ENCODE peak calls at places on chromosomes 3 and 15, in seven cellular contexts. One of them, this sample, is unnamed.

GRCh38 chr3:48194446-48195071 is 6.3 kb upstream of the CDC25A start:
- DNase-seq in A673: peak; percentile 72
- DNase-seq in heart right ventricle: peak; percentile 42
- DNase-seq in right cardiac atrium: peak; percentile 79
- DNase-seq in effector memory CD4-positive, alpha-beta T cell: no peak
- DNase-seq in OCI-LY7: peak; percentile 70
- DNase-seq in HCT116: peak; percentile 48
- DNase-seq in this sample: peak; percentile 60

GRCh38 chr15:67174864-67175573 is 79.4 kb downstream of the AAGAB start:
- DNase-seq in heart right ventricle: no peak
- DNase-seq in OCI-LY7: peak; percentile 27
- DNase-seq in effector memory CD4-positive, alpha-beta T cell: peak; percentile 9
- DNase-seq in right cardiac atrium: no peak
- DNase-seq in A673: no peak
- DNase-seq in HCT116: peak; percentile 94
- DNase-seq in this sample: no peak

GRCh38 chr3:51280171-51280570 is 104.9 kb upstream of the MANF start:
- DNase-seq in A673: no peak
- DNase-seq in heart right ventricle: no peak
- DNase-seq in effector memory CD4-positive, alpha-beta T cell: no peak
- DNase-seq in right cardiac atrium: no peak
- DNase-seq in OCI-LY7: no peak
- DNase-seq in HCT116: no peak
- DNase-seq in this sample: no peak

GRCh38 chr15:73601449-73602425 is 31.5 kb downstream of the NPTN start:
- DNase-seq in A673: peak; percentile 60
- DNase-seq in OCI-LY7: no peak
- DNase-seq in right cardiac atrium: peak; percentile 59
- DNase-seq in heart right ventricle: no peak
- DNase-seq in HCT116: no peak
- DNase-seq in effector memory CD4-positive, alpha-beta T cell: no peak
- DNase-seq in this sample: peak; percentile 63

GRCh38 chr3:141452045-141452444 is 34.8 kb upstream of the RASA2 start:
- DNase-seq in A673: peak; percentile 70
- DNase-seq in OCI-LY7: peak; percentile 84
- DNase-seq in effector memory CD4-positive, alpha-beta T cell: no peak
- DNase-seq in heart right ventricle: no peak
- DNase-seq in HCT116: no peak
- DNase-seq in right cardiac atrium: no peak
- DNase-seq in this sample: no peak

GRCh38 chr15:51739056-51739455 is 1.6 kb upstream of the LYSMD2 start:
- DNase-seq in heart right ventricle: no peak
- DNase-seq in HCT116: no peak
- DNase-seq in OCI-LY7: no peak
- DNase-seq in effector memory CD4-positive, alpha-beta T cell: no peak
- DNase-seq in A673: no peak
- DNase-seq in right cardiac atrium: no peak
- DNase-seq in this sample: no peak

GRCh38 chr3:81521855-81522254 is 239.6 kb downstream of the GBE1 start:
- DNase-seq in HCT116: no peak
- DNase-seq in effector memory CD4-positive, alpha-beta T cell: no peak
- DNase-seq in A673: no peak
- DNase-seq in heart right ventricle: no peak
- DNase-seq in OCI-LY7: no peak
- DNase-seq in right cardiac atrium: no peak
- DNase-seq in this sample: no peak

GRCh38 chr3:6439824-6440223 is 421.1 kb upstream of the GRM7 start:
- DNase-seq in A673: no peak
- DNase-seq in heart right ventricle: no peak
- DNase-seq in right cardiac atrium: no peak
- DNase-seq in effector memory CD4-positive, alpha-beta T cell: no peak
- DNase-seq in HCT116: no peak
- DNase-seq in OCI-LY7: no peak
- DNase-seq in this sample: no peak

GRCh38 chr3:69869643-69870042 is 129.9 kb upstream of the SAMMSON start:
- DNase-seq in HCT116: no peak
- DNase-seq in A673: no peak
- DNase-seq in heart right ventricle: no peak
- DNase-seq in effector memory CD4-positive, alpha-beta T cell: no peak
- DNase-seq in right cardiac atrium: no peak
- DNase-seq in OCI-LY7: no peak
- DNase-seq in this sample: no peak

GRCh38 chr3:185852562-185853135 is 27.8 kb upstream of the IGF2BP2 start:
- DNase-seq in OCI-LY7: no peak
- DNase-seq in effector memory CD4-positive, alpha-beta T cell: no peak
- DNase-seq in A673: no peak
- DNase-seq in right cardiac atrium: no peak
- DNase-seq in heart right ventricle: no peak
- DNase-seq in HCT116: no peak
- DNase-seq in this sample: no peak
- H3K27ac ChIP-seq in OCI-LY7: no peak overlapping the region
- H3K27ac ChIP-seq in effector memory CD4-positive, alpha-beta T cell: no peak overlapping the region
- H3K27ac ChIP-seq in A673: no peak overlapping the region
- H3K27ac ChIP-seq in right cardiac atrium: no peak overlapping the region
- H3K27ac ChIP-seq in heart right ventricle: no peak overlapping the region
- H3K27ac ChIP-seq in HCT116: no peak overlapping the region
- H3K27ac ChIP-seq in this sample: no peak overlapping the region

GRCh38 chr3:177491301-177492031 is 294.2 kb upstream of the TBL1XR1 start:
- DNase-seq in OCI-LY7: no peak
- DNase-seq in effector memory CD4-positive, alpha-beta T cell: no peak
- DNase-seq in A673: peak; percentile 25
- DNase-seq in right cardiac atrium: no peak
- DNase-seq in HCT116: no peak
- DNase-seq in heart right ventricle: no peak
- DNase-seq in this sample: no peak
- H3K4me3 ChIP-seq in OCI-LY7: no peak overlapping the region
- H3K4me3 ChIP-seq in effector memory CD4-positive, alpha-beta T cell: no peak overlapping the region
- H3K4me3 ChIP-seq in A673: no peak overlapping the region
- H3K4me3 ChIP-seq in right cardiac atrium: no peak overlapping the region
- H3K4me3 ChIP-seq in HCT116: no peak overlapping the region
- H3K4me3 ChIP-seq in heart right ventricle: no peak overlapping the region
- H3K4me3 ChIP-seq in this sample: no peak overlapping the region

DNA sequence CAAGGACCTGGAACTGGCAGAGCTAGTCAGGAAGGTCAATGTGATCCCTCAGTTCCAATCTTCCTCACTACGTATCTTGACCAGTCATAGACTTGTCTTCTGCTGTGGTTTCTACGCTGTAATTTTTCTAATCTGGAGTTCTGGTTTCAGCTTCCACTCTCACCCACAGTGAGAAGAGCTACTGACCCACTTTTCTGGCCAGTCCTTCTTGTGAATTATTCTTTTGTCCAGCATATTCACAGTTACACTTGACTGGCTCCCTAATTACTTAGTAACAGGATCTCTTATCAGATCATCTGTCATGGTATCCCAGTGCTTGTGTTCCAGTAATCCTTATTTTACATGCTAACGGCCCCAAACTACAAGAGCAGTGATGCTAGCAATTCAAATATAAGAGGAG is 72.4 kb upstream of the MME start:
- DNase-seq in HCT116: no peak
- DNase-seq in OCI-LY7: no peak
- DNase-seq in heart right ventricle: no peak
- DNase-seq in A673: no peak
- DNase-seq in effector memory CD4-positive, alpha-beta T cell: no peak
- DNase-seq in right cardiac atrium: no peak
- DNase-seq in this sample: no peak
- H3K27ac ChIP-seq in HCT116: no peak overlapping the region
- H3K27ac ChIP-seq in OCI-LY7: no peak overlapping the region
- H3K27ac ChIP-seq in heart right ventricle: no peak overlapping the region
- H3K27ac ChIP-seq in A673: no peak overlapping the region
- H3K27ac ChIP-seq in effector memory CD4-positive, alpha-beta T cell: no peak overlapping the region
- H3K27ac ChIP-seq in right cardiac atrium: no peak overlapping the region
- H3K27ac ChIP-seq in this sample: no peak overlapping the region

DNA sequence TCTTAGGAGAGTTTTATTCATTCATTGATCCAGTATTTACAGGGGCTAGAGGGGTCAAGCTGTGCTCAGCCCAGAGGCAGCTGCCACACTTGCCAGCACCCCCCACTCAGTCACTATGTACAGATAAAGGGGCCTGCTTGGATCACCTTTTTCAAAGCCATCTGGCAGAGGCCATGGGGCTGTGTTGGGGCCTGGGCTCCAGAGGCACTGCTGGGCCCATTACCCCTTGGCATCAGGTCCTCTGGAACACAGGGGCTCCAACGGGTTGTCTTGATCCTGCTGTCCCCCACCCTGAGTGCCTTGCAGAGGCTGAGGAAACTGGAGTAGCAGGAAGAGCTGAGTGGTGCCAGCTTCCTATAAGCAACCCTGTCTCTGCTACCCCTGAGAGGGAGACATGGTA is 43.9 kb downstream of the SEMA3G start:
- DNase-seq in effector memory CD4-positive, alpha-beta T cell: no peak
- DNase-seq in right cardiac atrium: peak; percentile 16
- DNase-seq in A673: no peak
- DNase-seq in heart right ventricle: no peak
- DNase-seq in HCT116: no peak
- DNase-seq in OCI-LY7: no peak
- DNase-seq in this sample: no peak
- H3K4me3 ChIP-seq in effector memory CD4-positive, alpha-beta T cell: no peak overlapping the region
- H3K4me3 ChIP-seq in right cardiac atrium: no peak overlapping the region
- H3K4me3 ChIP-seq in A673: no peak overlapping the region
- H3K4me3 ChIP-seq in heart right ventricle: no peak overlapping the region
- H3K4me3 ChIP-seq in HCT116: no peak overlapping the region
- H3K4me3 ChIP-seq in OCI-LY7: no peak overlapping the region
- H3K4me3 ChIP-seq in this sample: no peak overlapping the region

GRCh38 chr3:60313382-60313781 is 937.9 kb downstream of the FHIT start:
- DNase-seq in HCT116: no peak
- DNase-seq in right cardiac atrium: no peak
- DNase-seq in A673: no peak
- DNase-seq in effector memory CD4-positive, alpha-beta T cell: no peak
- DNase-seq in heart right ventricle: no peak
- DNase-seq in OCI-LY7: no peak
- DNase-seq in this sample: no peak

GRCh38 chr3:60304103-60304502 is 947.1 kb downstream of the FHIT start:
- DNase-seq in heart right ventricle: no peak
- DNase-seq in effector memory CD4-positive, alpha-beta T cell: no peak
- DNase-seq in A673: no peak
- DNase-seq in OCI-LY7: no peak
- DNase-seq in HCT116: no peak
- DNase-seq in right cardiac atrium: no peak
- DNase-seq in this sample: no peak

GRCh38 chr3:60307800-60308199 is 943.5 kb downstream of the FHIT start:
- DNase-seq in A673: no peak
- DNase-seq in OCI-LY7: no peak
- DNase-seq in effector memory CD4-positive, alpha-beta T cell: no peak
- DNase-seq in HCT116: no peak
- DNase-seq in heart right ventricle: no peak
- DNase-seq in right cardiac atrium: no peak
- DNase-seq in this sample: no peak

GRCh38 chr3:60314064-60314463 is 937.2 kb downstream of the FHIT start:
- DNase-seq in heart right ventricle: no peak
- DNase-seq in A673: no peak
- DNase-seq in HCT116: no peak
- DNase-seq in OCI-LY7: no peak
- DNase-seq in effector memory CD4-positive, alpha-beta T cell: no peak
- DNase-seq in right cardiac atrium: no peak
- DNase-seq in this sample: no peak

DNA sequence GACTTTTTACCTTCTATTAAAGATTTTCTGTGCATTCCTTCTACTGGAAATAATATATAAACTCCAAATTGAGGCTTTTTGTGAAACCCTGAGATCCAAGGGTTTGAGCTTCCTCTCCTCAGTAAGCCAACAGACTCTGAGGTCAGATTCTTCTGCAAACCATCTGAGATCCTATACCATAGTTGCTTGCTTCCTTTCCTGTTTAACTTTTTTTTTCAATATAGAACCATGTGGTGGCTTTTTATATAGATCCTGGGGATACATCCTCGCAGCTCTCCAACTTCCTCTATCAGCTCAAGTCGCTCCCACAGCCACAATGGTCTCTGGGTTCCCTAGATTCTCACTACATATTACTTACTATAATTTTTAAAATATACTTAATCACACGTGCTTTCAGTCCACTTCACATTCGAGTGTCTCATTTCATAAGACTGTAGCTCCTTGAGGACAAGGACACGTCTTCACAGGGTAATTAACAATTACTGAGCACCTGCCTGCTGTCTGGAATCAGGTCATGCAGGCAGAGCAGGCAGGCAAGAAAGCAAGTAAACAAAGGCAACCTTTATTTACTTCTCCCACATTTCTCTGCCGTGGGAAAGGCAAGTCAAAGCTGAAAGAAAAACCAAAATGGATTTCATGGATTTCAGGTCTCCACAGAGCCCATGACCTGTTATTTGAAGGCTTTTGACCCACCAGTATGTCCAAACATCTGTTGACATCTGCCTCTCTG is 941.5 kb downstream of the FHIT start:
- DNase-seq in A673: no peak
- DNase-seq in right cardiac atrium: no peak
- DNase-seq in HCT116: no peak
- DNase-seq in heart right ventricle: no peak
- DNase-seq in effector memory CD4-positive, alpha-beta T cell: no peak
- DNase-seq in OCI-LY7: no peak
- DNase-seq in this sample: no peak
- H3K27ac ChIP-seq in A673: no peak overlapping the region
- H3K27ac ChIP-seq in right cardiac atrium: no peak overlapping the region
- H3K27ac ChIP-seq in HCT116: no peak overlapping the region
- H3K27ac ChIP-seq in heart right ventricle: no peak overlapping the region
- H3K27ac ChIP-seq in effector memory CD4-positive, alpha-beta T cell: no peak overlapping the region
- H3K27ac ChIP-seq in OCI-LY7: no peak overlapping the region
- H3K27ac ChIP-seq in this sample: no peak overlapping the region

GRCh38 chr3:183444748-183445147 is 16.3 kb upstream of the MCF2L2 start:
- DNase-seq in right cardiac atrium: no peak
- DNase-seq in OCI-LY7: no peak
- DNase-seq in HCT116: no peak
- DNase-seq in heart right ventricle: no peak
- DNase-seq in effector memory CD4-positive, alpha-beta T cell: no peak
- DNase-seq in A673: no peak
- DNase-seq in this sample: no peak
- H3K4me3 ChIP-seq in right cardiac atrium: no peak overlapping the region
- H3K4me3 ChIP-seq in OCI-LY7: no peak overlapping the region
- H3K4me3 ChIP-seq in HCT116: no peak overlapping the region
- H3K4me3 ChIP-seq in heart right ventricle: no peak overlapping the region
- H3K4me3 ChIP-seq in effector memory CD4-positive, alpha-beta T cell: no peak overlapping the region
- H3K4me3 ChIP-seq in A673: no peak overlapping the region
- H3K4me3 ChIP-seq in this sample: no peak overlapping the region

GRCh38 chr3:198092276-198092675 is 132.3 kb downstream of the LMLN start:
- DNase-seq in right cardiac atrium: no peak
- DNase-seq in A673: no peak
- DNase-seq in HCT116: no peak
- DNase-seq in effector memory CD4-positive, alpha-beta T cell: no peak
- DNase-seq in heart right ventricle: no peak
- DNase-seq in OCI-LY7: no peak
- DNase-seq in this sample: no peak
- H3K27ac ChIP-seq in right cardiac atrium: no peak overlapping the region
- H3K27ac ChIP-seq in A673: no peak overlapping the region
- H3K27ac ChIP-seq in HCT116: no peak overlapping the region
- H3K27ac ChIP-seq in effector memory CD4-positive, alpha-beta T cell: no peak overlapping the region
- H3K27ac ChIP-seq in heart right ventricle: no peak overlapping the region
- H3K27ac ChIP-seq in OCI-LY7: no peak overlapping the region
- H3K27ac ChIP-seq in this sample: no peak overlapping the region

DNA sequence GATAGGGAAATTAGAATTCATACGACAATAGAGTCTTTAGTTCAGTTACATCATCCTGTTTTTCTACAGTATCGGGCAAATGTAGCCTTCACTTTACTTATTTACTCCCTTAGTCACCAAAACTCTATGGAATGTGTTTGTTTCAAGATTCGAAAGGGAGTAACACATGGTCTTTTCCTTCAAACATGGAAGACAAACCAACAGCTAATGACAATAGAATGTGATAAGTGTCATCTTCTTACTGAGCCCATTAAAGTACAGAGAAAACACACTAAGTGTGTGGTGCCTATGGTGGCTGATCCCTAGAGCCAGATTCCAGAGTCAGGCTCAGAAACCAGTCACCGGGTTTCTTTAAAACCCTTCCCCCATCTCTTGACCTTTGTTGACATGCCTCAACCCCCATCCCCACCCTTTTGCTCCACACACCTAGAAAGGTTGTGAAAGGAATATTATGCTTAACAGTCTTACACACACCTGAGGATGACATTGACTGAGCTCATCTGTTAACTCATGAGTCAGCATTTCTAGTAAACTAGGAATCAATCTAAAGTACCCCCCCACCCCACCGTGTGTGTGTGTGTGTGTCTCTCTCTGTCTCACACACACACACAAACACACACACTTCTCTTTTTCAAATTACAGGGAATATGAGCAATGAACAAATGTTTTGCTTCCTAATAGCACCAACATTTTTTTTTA is 549.6 kb upstream of the CCDC54 start:
- DNase-seq in right cardiac atrium: no peak
- DNase-seq in HCT116: no peak
- DNase-seq in A673: no peak
- DNase-seq in heart right ventricle: no peak
- DNase-seq in OCI-LY7: no peak
- DNase-seq in effector memory CD4-positive, alpha-beta T cell: no peak
- DNase-seq in this sample: no peak
- H3K4me3 ChIP-seq in right cardiac atrium: no peak overlapping the region
- H3K4me3 ChIP-seq in HCT116: no peak overlapping the region
- H3K4me3 ChIP-seq in A673: no peak overlapping the region
- H3K4me3 ChIP-seq in heart right ventricle: no peak overlapping the region
- H3K4me3 ChIP-seq in OCI-LY7: no peak overlapping the region
- H3K4me3 ChIP-seq in effector memory CD4-positive, alpha-beta T cell: no peak overlapping the region
- H3K4me3 ChIP-seq in this sample: no peak overlapping the region

This sample was measured in body of pancreas.